ENCODE peak calls at places on chromosomes 5 and 9, in four cellular contexts. One of them, this sample, is unnamed.

GRCh38 chr5:11075010-11075860 is 314.2 kb upstream of the DAP start:
- DNase-seq in Peyer's patch: no peak
- DNase-seq in upper lobe of left lung: no peak
- DNase-seq in HCT116: no peak
- DNase-seq in this sample: no peak

GRCh38 chr9:85741112-85741874 is 461 bp downstream of the AGTPBP1 start:
- DNase-seq in Peyer's patch: no peak
- DNase-seq in HCT116: no peak
- DNase-seq in upper lobe of left lung: peak
- DNase-seq in this sample: peak

GRCh38 chr9:1337169-1337568 is 287.0 kb downstream of the DMRT2 start:
- DNase-seq in Peyer's patch: no peak
- DNase-seq in upper lobe of left lung: no peak
- DNase-seq in HCT116: no peak
- DNase-seq in this sample: no peak

GRCh38 chr9:103999375-104000062 is 94.6 kb upstream of the SMC2 start:
- DNase-seq in HCT116: no peak
- DNase-seq in Peyer's patch: peak
- DNase-seq in upper lobe of left lung: no peak
- DNase-seq in this sample: no peak

GRCh38 chr9:120714846-120715231 is 569 bp upstream of the MEGF9 start:
- DNase-seq in Peyer's patch: no peak
- DNase-seq in upper lobe of left lung: no peak
- DNase-seq in HCT116: no peak
- DNase-seq in this sample: no peak

GRCh38 chr5:17089690-17090089 is 127.7 kb upstream of the BASP1 start:
- DNase-seq in upper lobe of left lung: no peak
- DNase-seq in HCT116: no peak
- DNase-seq in Peyer's patch: no peak
- DNase-seq in this sample: no peak

GRCh38 chr9:133202688-133203453 is 6.2 kb downstream of the OBP2B start:
- DNase-seq in Peyer's patch: no peak
- DNase-seq in HCT116: no peak
- DNase-seq in upper lobe of left lung: no peak
- DNase-seq in this sample: no peak

GRCh38 chr5:5708367-5708919 is 286.0 kb downstream of the ICE1 start:
- DNase-seq in upper lobe of left lung: peak
- DNase-seq in HCT116: no peak
- DNase-seq in Peyer's patch: no peak
- DNase-seq in this sample: no peak

GRCh38 chr9:137547687-137548543 is 2.3 kb downstream of the PNPLA7 start:
- DNase-seq in upper lobe of left lung: no peak
- DNase-seq in Peyer's patch: no peak
- DNase-seq in HCT116: no peak
- DNase-seq in this sample: no peak

GRCh38 chr5:150644058-150644457 is 3.6 kb downstream of the SYNPO start:
- DNase-seq in Peyer's patch: peak
- DNase-seq in HCT116: no peak
- DNase-seq in upper lobe of left lung: no peak
- DNase-seq in this sample: no peak

GRCh38 chr5:132389453-132390286 is 20.2 kb downstream of the SLC22A5 start:
- DNase-seq in HCT116: peak
- DNase-seq in Peyer's patch: no peak
- DNase-seq in upper lobe of left lung: peak
- DNase-seq in this sample: peak

GRCh38 chr5:14362511-14362910 is 219.1 kb upstream of the OTULINL start:
- DNase-seq in upper lobe of left lung: no peak
- DNase-seq in HCT116: no peak
- DNase-seq in Peyer's patch: no peak
- DNase-seq in this sample: no peak

GRCh38 chr5:78899922-78900362 is 85.2 kb downstream of the ARSB start:
- DNase-seq in Peyer's patch: no peak
- DNase-seq in HCT116: peak
- DNase-seq in upper lobe of left lung: peak
- DNase-seq in this sample: peak

GRCh38 chr5:83720805-83721431 is at the start of gene HAPLN1:
- DNase-seq in upper lobe of left lung: no peak
- DNase-seq in HCT116: no peak
- DNase-seq in Peyer's patch: no peak
- DNase-seq in this sample: peak

GRCh38 chr5:11110128-11110527 is 349.1 kb upstream of the DAP start:
- DNase-seq in HCT116: no peak
- DNase-seq in Peyer's patch: no peak
- DNase-seq in upper lobe of left lung: no peak
- DNase-seq in this sample: no peak

GRCh38 chr5:139458580-139459407 is 3.7 kb downstream of the ECSCR start:
- DNase-seq in upper lobe of left lung: peak
- DNase-seq in Peyer's patch: no peak
- DNase-seq in HCT116: no peak
- DNase-seq in this sample: peak

GRCh38 chr5:145840458-145841132 is 5.5 kb upstream of the PRELID2 start:
- DNase-seq in upper lobe of left lung: no peak
- DNase-seq in HCT116: no peak
- DNase-seq in Peyer's patch: no peak
- DNase-seq in this sample: no peak

GRCh38 chr9:134875376-134875775 is 5.2 kb upstream of the FCN2 start:
- DNase-seq in upper lobe of left lung: peak
- DNase-seq in HCT116: no peak
- DNase-seq in Peyer's patch: no peak
- DNase-seq in this sample: no peak

GRCh38 chr5:179273441-179274145 is 71.7 kb downstream of the ADAMTS2 start:
- DNase-seq in upper lobe of left lung: no peak
- DNase-seq in Peyer's patch: no peak
- DNase-seq in HCT116: no peak
- DNase-seq in this sample: no peak

GRCh38 chr5:144698454-144698853 is 527.8 kb downstream of the KCTD16 start:
- DNase-seq in Peyer's patch: no peak
- DNase-seq in upper lobe of left lung: no peak
- DNase-seq in HCT116: no peak
- DNase-seq in this sample: no peak

GRCh38 chr5:76104027-76104426 is 20.8 kb downstream of the SV2C start:
- DNase-seq in Peyer's patch: no peak
- DNase-seq in HCT116: no peak
- DNase-seq in upper lobe of left lung: no peak
- DNase-seq in this sample: no peak

GRCh38 chr5:132734687-132735086 is 2.7 kb downstream of the KIF3A start:
- DNase-seq in HCT116: no peak
- DNase-seq in Peyer's patch: no peak
- DNase-seq in upper lobe of left lung: no peak
- DNase-seq in this sample: no peak

GRCh38 chr5:126490167-126490937 is 67.1 kb downstream of the GRAMD2B start:
- DNase-seq in upper lobe of left lung: no peak
- DNase-seq in Peyer's patch: no peak
- DNase-seq in HCT116: no peak
- DNase-seq in this sample: no peak

GRCh38 chr5:10471672-10472071 is 30.0 kb downstream of the ROPN1L start:
- DNase-seq in Peyer's patch: no peak
- DNase-seq in upper lobe of left lung: no peak
- DNase-seq in HCT116: no peak
- DNase-seq in this sample: no peak

GRCh38 chr5:160802567-160802966 is 49.4 kb downstream of the ATP10B start:
- DNase-seq in upper lobe of left lung: peak
- DNase-seq in HCT116: no peak
- DNase-seq in Peyer's patch: no peak
- DNase-seq in this sample: no peak

DNA sequence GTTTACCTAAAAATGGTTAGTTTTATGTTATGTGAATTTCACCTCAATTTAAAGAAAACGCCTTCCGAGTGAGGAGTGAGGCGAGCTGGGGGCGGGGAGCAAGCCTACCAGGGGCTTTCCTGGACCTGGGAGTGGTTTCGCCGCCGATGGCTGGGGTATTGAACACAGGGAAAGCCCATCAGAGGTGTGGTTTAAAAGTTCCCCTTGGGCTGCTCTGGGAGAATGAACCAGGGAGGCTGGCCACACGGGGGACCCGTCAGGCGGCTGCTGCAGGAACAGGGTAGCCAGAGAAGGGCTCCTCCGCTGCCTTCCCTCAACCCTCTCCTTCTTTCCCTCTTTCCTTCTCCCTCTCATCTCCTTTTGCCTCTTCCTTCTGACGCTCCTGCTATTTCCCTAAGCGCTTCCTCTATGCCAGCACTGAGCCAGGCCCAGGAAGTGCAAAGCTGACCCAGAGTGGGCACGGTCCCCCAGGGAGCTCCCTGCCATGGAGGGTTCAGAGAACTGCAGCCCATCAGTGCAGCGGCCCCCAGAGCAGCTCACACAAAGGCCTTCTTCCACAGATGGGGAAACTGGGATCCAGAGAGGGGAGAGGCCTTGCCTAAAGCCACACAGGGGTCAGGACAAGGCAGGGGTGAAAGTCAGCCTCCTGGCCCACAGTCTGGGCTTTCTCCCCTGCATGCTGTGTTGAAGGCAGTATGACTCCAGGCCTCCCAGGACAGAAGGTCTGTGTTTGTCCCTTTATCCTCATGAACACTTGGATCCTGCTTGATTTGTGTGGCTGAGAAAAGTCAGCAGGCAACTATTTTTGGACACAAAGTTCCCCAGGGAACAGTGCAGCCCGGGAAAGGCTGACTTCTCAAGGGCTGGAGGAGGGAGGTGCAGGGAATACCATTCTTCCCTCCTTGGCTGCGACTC is 4.6 kb downstream of the AKNA start:
- DNase-seq in Peyer's patch: no peak
- DNase-seq in HCT116: no peak
- DNase-seq in upper lobe of left lung: peak
- DNase-seq in this sample: no peak
- TF ChIP-seq POLR2A in Peyer's patch: no peak
- TF ChIP-seq POLR2A in HCT116: no peak
- TF ChIP-seq POLR2A in upper lobe of left lung: no peak
- TF ChIP-seq POLR2A in this sample: no peak

DNA sequence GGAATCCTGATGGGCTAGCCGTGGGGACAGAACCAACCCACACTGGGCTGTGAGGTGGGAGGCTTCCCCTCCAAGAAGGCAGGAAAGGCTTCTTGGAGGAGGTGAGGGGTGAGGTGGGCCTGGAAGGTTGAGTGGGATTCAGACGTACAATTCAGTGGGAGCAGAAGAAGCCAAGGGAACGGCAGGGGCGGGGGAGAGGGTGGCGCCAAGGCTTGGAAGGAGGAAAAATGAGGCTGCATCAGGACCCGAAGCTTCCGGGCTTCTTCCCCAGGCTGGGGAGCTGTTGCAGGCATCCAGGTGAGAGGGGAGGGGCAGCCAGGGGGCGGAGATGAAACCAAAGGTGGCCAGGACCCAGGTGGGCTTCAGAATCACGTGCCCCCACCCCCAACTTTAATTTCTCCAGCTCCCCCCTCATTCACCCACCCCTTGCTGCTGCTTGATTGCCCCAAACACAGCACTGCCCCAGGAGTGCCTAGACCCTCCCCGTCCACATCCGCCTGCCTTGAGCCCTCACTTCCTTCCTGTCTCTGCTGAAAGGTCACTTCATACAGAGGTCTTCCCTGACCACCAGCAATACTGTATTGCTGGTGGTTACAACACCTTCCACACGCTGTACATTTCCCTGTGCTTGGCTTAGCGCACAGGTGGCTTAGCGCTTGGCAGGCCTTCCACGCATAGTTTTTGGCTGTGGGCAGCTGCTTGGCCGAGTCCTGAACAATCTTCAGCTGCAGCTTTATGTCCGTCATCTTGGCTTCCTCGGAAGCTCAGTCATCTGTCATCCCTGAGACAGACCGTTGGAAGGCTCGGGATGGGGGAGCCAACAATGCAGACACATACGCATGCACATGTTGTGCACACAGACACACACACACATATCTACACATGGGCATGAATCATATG is 193.5 kb downstream of the RGS3 start:
- DNase-seq in upper lobe of left lung: peak
- DNase-seq in Peyer's patch: peak
- DNase-seq in HCT116: no peak
- DNase-seq in this sample: no peak
- TF ChIP-seq POLR2A in upper lobe of left lung: no peak
- TF ChIP-seq POLR2A in Peyer's patch: no peak
- TF ChIP-seq POLR2A in HCT116: no peak
- TF ChIP-seq POLR2A in this sample: no peak

GRCh38 chr5:66602621-66603020 is 6.4 kb downstream of the MAST4 start:
- DNase-seq in Peyer's patch: no peak
- DNase-seq in HCT116: no peak
- DNase-seq in upper lobe of left lung: no peak
- DNase-seq in this sample: no peak

GRCh38 chr5:66595877-66596790 is at the start of gene MAST4:
- DNase-seq in Peyer's patch: peak
- DNase-seq in upper lobe of left lung: peak
- DNase-seq in HCT116: peak
- DNase-seq in this sample: no peak

DNA sequence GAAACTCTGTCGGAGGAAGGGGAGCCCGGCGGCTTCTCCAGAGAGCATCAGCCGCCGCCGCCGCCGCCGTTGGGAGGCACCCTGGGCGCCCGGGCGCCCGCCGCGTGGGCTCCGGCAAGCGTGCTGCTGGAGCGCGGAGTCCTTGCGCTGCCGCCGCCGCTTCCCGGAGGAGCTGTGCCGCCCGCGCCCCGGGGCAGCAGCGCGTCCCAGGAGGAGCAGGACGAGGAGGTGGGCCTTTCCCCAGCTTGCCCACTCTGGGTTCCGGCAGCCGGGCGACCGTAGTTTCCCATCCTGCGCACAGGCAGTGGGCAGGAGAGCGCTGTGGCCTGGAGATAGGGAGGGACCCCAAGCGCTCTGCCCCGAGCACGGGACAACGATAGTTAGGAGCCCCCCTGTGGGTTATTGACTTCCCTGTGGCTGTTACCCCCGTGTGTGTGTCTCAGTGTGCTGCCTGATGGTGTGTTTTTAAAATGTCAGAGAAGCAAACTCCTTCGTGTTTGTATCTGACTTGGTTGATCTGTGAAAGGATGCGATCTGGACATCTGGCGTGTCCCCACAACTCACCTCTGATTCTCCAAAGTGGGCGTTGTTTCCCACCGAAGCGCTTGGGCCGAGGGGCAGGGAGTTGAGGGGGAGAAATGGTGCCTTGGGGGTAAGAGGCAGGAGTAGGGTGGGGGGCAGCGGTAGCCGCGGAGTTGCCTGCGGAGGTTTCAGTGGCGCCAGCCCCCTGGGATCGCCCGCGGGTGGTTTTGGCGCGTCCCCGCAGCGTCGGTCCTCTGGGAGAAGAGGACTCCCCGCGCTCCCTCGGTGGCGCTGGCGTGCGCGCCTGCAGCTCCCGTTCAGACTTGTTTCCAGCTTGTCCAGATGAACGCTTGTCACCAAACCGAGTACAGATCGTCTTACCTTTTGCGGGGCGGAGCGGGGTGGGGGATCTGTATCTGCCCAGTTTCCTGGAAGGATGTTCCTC is 881 bp downstream of the MAST4 start:
- DNase-seq in Peyer's patch: peak
- DNase-seq in upper lobe of left lung: peak
- DNase-seq in HCT116: no peak
- DNase-seq in this sample: no peak
- TF ChIP-seq POLR2A in Peyer's patch: no peak
- TF ChIP-seq POLR2A in upper lobe of left lung: no peak
- TF ChIP-seq POLR2A in HCT116: no peak
- TF ChIP-seq POLR2A in this sample: no peak

GRCh38 chr5:37208883-37209808 is 40.0 kb downstream of the CPLANE1 start:
- DNase-seq in upper lobe of left lung: no peak
- DNase-seq in Peyer's patch: no peak
- DNase-seq in HCT116: no peak
- DNase-seq in this sample: no peak
- TF ChIP-seq POLR2A in upper lobe of left lung: no peak
- TF ChIP-seq POLR2A in Peyer's patch: no peak
- TF ChIP-seq POLR2A in HCT116: no peak
- TF ChIP-seq POLR2A in this sample: no peak

GRCh38 chr9:136363106-136363605 is 388 bp downstream of the DNLZ start:
- DNase-seq in upper lobe of left lung: peak
- DNase-seq in HCT116: peak
- DNase-seq in Peyer's patch: peak
- DNase-seq in this sample: peak
- TF ChIP-seq POLR2A in upper lobe of left lung: no peak
- TF ChIP-seq POLR2A in HCT116: peak
- TF ChIP-seq POLR2A in Peyer's patch: no peak
- TF ChIP-seq POLR2A in this sample: no peak

This sample was measured in H54.